ENCODE peak calls at places on chromosome 11, in eight cellular contexts. One of them, this sample, is unnamed.

GRCh38 chr11:117037279-117037951 is 60.8 kb downstream of the SIK3 start:
- DNase-seq in NCI-H774: no peak
- DNase-seq in GM20000: no peak
- DNase-seq in HCT116: no peak
- DNase-seq in adipocyte: no peak
- DNase-seq in neural crest cell: no peak
- DNase-seq in putamen: peak; percentile 70
- DNase-seq in AG09309: no peak
- DNase-seq in this sample: no peak

GRCh38 chr11:69656536-69657455 is 15.8 kb downstream of the CCND1 start:
- DNase-seq in HCT116: no peak
- DNase-seq in GM20000: no peak
- DNase-seq in NCI-H774: no peak
- DNase-seq in adipocyte: no peak
- DNase-seq in putamen: no peak
- DNase-seq in AG09309: no peak
- DNase-seq in neural crest cell: no peak
- DNase-seq in this sample: no peak

GRCh38 chr11:41177791-41178190 is 281.7 kb downstream of the LRRC4C start:
- DNase-seq in GM20000: no peak
- DNase-seq in neural crest cell: no peak
- DNase-seq in putamen: no peak
- DNase-seq in NCI-H774: no peak
- DNase-seq in adipocyte: no peak
- DNase-seq in HCT116: no peak
- DNase-seq in AG09309: no peak
- DNase-seq in this sample: no peak

GRCh38 chr11:132538642-132539041 is 993.7 kb downstream of the OPCML start:
- DNase-seq in neural crest cell: no peak
- DNase-seq in putamen: no peak
- DNase-seq in GM20000: no peak
- DNase-seq in AG09309: no peak
- DNase-seq in NCI-H774: no peak
- DNase-seq in HCT116: no peak
- DNase-seq in adipocyte: no peak
- DNase-seq in this sample: no peak

GRCh38 chr11:36945384-36945783 is 347.3 kb upstream of the RAG2 start:
- DNase-seq in neural crest cell: no peak
- DNase-seq in HCT116: no peak
- DNase-seq in NCI-H774: no peak
- DNase-seq in putamen: no peak
- DNase-seq in AG09309: no peak
- DNase-seq in GM20000: no peak
- DNase-seq in adipocyte: peak; percentile 43
- DNase-seq in this sample: peak; percentile 8

GRCh38 chr11:1174441-1175370 is 17.0 kb downstream of the MUC5AC start:
- DNase-seq in putamen: no peak
- DNase-seq in AG09309: no peak
- DNase-seq in HCT116: no peak
- DNase-seq in neural crest cell: no peak
- DNase-seq in adipocyte: no peak
- DNase-seq in GM20000: no peak
- DNase-seq in NCI-H774: no peak
- DNase-seq in this sample: no peak

GRCh38 chr11:103907548-103908455 is 128.6 kb upstream of the DDI1 start:
- DNase-seq in AG09309: no peak
- DNase-seq in NCI-H774: no peak
- DNase-seq in HCT116: no peak
- DNase-seq in GM20000: no peak
- DNase-seq in putamen: no peak
- DNase-seq in adipocyte: peak; percentile 64
- DNase-seq in neural crest cell: no peak
- DNase-seq in this sample: peak; percentile 9

GRCh38 chr11:12234216-12234615 is 123.8 kb downstream of the MICAL2 start:
- DNase-seq in NCI-H774: no peak
- DNase-seq in putamen: no peak
- DNase-seq in neural crest cell: no peak
- DNase-seq in GM20000: no peak
- DNase-seq in HCT116: no peak
- DNase-seq in AG09309: no peak
- DNase-seq in adipocyte: peak; percentile 54
- DNase-seq in this sample: no peak

GRCh38 chr11:9003573-9004309 is at the start of gene NRIP3:
- DNase-seq in putamen: peak; percentile 56
- DNase-seq in GM20000: peak; percentile 84
- DNase-seq in adipocyte: peak; percentile 91
- DNase-seq in AG09309: no peak
- DNase-seq in NCI-H774: no peak
- DNase-seq in HCT116: no peak
- DNase-seq in neural crest cell: peak; percentile 63
- DNase-seq in this sample: no peak

This sample was measured in COLO829.